ENCODE peak calls at places on chromosome 18, in seven cellular contexts. P, C, Z, B, I, G and A are unnamed samples.

GRCh38 chr18:49510393-49511115 is 23.5 kb upstream of the C18orf32 start:
- DNase-seq in G (no peak), Z (peak), I (no peak), P (peak), C (no peak), B (no peak), A (no peak)

GRCh38 chr18:24055009-24055804 is 40.7 kb downstream of the TTC39C start:
- DNase-seq in Z (no peak), C (no peak), I (no peak), G (no peak), B (no peak), P (no peak), A (no peak)

GRCh38 chr18:31942301-31942998 is 478 bp downstream of the TRAPPC8 start:
- DNase-seq in Z (peak), I (no peak), P (peak), B (peak), G (no peak), C (no peak), A (no peak)

GRCh38 chr18:57730146-57730545 is 73.0 kb downstream of the ATP8B1 start:
- DNase-seq in Z (no peak), G (no peak), I (no peak), P (no peak), C (no peak), B (no peak), A (no peak)

GRCh38 chr18:79604913-79605235 is 74.7 kb upstream of the CTDP1 start:
- DNase-seq in C (no peak), P (no peak), B (no peak), I (no peak), Z (no peak), G (no peak), A (no peak)

GRCh38 chr18:4510160-4510559 is 55.1 kb upstream of the DLGAP1 start:
- DNase-seq in Z (no peak), B (no peak), I (no peak), G (no peak), P (no peak), C (no peak), A (no peak)

GRCh38 chr18:37778417-37779165 is 213.0 kb upstream of the CELF4 start:
- DNase-seq in G (no peak), C (peak), P (peak), Z (peak), I (peak), B (peak), A (no peak)

GRCh38 chr18:48644029-48644428 is 105.2 kb downstream of the CTIF start:
- DNase-seq in B (no peak), G (no peak), C (no peak), I (no peak), P (no peak), Z (no peak), A (peak)

GRCh38 chr18:76451475-76452331 is 43.3 kb downstream of the ZNF516 start:
- DNase-seq in C (no peak), Z (no peak), B (no peak), I (no peak), P (peak), G (no peak), A (no peak)

GRCh38 chr18:25420091-25420490 is 68.1 kb upstream of the ZNF521 start:
- DNase-seq in P (no peak), I (no peak), Z (no peak), C (no peak), B (no peak), G (no peak), A (no peak)

GRCh38 chr18:54805571-54806334 is 22.5 kb upstream of the RAB27B start:
- DNase-seq in B (peak), Z (peak), G (peak), C (no peak), P (no peak), I (no peak), A (no peak)

GRCh38 chr18:47591429-47591828 is 339.0 kb downstream of the SMAD2 start:
- DNase-seq in P (no peak), Z (no peak), G (no peak), C (no peak), I (no peak), B (no peak), A (no peak)

GRCh38 chr18:63788447-63789096 is 13.4 kb downstream of the SERPINB7 start:
- DNase-seq in P (no peak), G (peak), B (peak), Z (peak), C (no peak), I (no peak), A (peak)

GRCh38 chr18:26307161-26307773 is 81.0 kb downstream of the TAF4B start:
- DNase-seq in G (no peak), B (peak), I (no peak), Z (peak), C (peak), P (no peak), A (no peak)

GRCh38 chr18:21706386-21706865 is 1.9 kb upstream of the ABHD3 start:
- DNase-seq in G (no peak), P (no peak), Z (no peak), B (no peak), C (no peak), I (no peak), A (no peak)

GRCh38 chr18:48641981-48642380 is 103.2 kb downstream of the CTIF start:
- DNase-seq in P (no peak), G (no peak), Z (no peak), C (peak), I (no peak), B (no peak), A (no peak)

GRCh38 chr18:22340340-22340739 is 77.4 kb downstream of the CTAGE1 start:
- DNase-seq in P (no peak), G (no peak), C (no peak), Z (no peak), I (no peak), B (no peak), A (no peak)